ENCODE peak calls at places on chromosome 1, in five cellular contexts. X is astrocyte, A is breast epithelium, B is A549, M is fibroblast of pulmonary artery. K is an unnamed sample.

GRCh38 chr1:234780531-234781162 is 170.7 kb upstream of the IRF2BP2 start:
- DNase-seq in X (no peak), A (no peak), B (peak; percentile 26), M (no peak), K (no peak)

GRCh38 chr1:28540651-28541050 is 12.2 kb upstream of the TRNAU1AP start:
- DNase-seq in X (no peak), A (no peak), B (no peak), M (no peak), K (no peak)

GRCh38 chr1:212622467-212622866 is 13.9 kb downstream of the ATF3 start:
- DNase-seq in X (no peak), A (no peak), B (no peak), M (no peak), K (no peak)

GRCh38 chr1:206979379-206980043 is 9.3 kb upstream of the FCAMR start:
- DNase-seq in X (peak; percentile 20), A (no peak), B (peak; percentile 34), M (peak; percentile 59), K (no peak)

GRCh38 chr1:45802343-45803298 is 791 bp upstream of the MAST2 start:
- DNase-seq in X (peak; percentile 98), A (peak; percentile 68), B (peak; percentile 86), M (peak; percentile 94), K (no peak)

GRCh38 chr1:201563941-201564340 is 25.0 kb downstream of the NAV1 start:
- DNase-seq in X (no peak), A (no peak), B (no peak), M (no peak), K (no peak)

GRCh38 chr1:44084998-44085675 is 33.5 kb upstream of the KLF17 start:
- DNase-seq in X (peak; percentile 78), A (no peak), B (no peak), M (peak; percentile 90), K (no peak)

GRCh38 chr1:44289530-44289929 is 65.5 kb downstream of the ERI3 start:
- DNase-seq in X (no peak), A (no peak), B (no peak), M (no peak), K (no peak)

GRCh38 chr1:53471000-53471399 is 11.8 kb downstream of the DMRTB1 start:
- DNase-seq in X (no peak), A (no peak), B (no peak), M (no peak), K (no peak)

GRCh38 chr1:36510418-36510817 is 27.7 kb upstream of the CSF3R start:
- DNase-seq in X (no peak), A (no peak), B (no peak), M (no peak), K (no peak)

GRCh38 chr1:24910751-24911650 is 19.1 kb downstream of the RUNX3 start:
- DNase-seq in X (peak; percentile 73), A (peak; percentile 49), B (peak; percentile 16), M (no peak), K (no peak)

GRCh38 chr1:34549199-34549598 is 205.6 kb upstream of the GJB5 start:
- DNase-seq in X (no peak), A (no peak), B (no peak), M (no peak), K (peak; percentile 7)

GRCh38 chr1:34547043-34547674 is 207.7 kb upstream of the GJB5 start:
- DNase-seq in X (no peak), A (no peak), B (no peak), M (no peak), K (no peak)
- TF ChIP-seq CTCF in X (no peak), A (no peak), B (no peak), M (no peak), K (peak; percentile 28)

GRCh38 chr1:156524481-156524869 is 23.9 kb upstream of the MEF2D start:
- DNase-seq in X (no peak), A (no peak), B (no peak), M (no peak), K (no peak)
- H3K4me3 ChIP-seq in X (no peak overlapping the region), A (no peak overlapping the region), B (no peak overlapping the region), M (no peak overlapping the region), K (no peak overlapping the region)

GRCh38 chr1:32784817-32785216 is 32.3 kb downstream of the YARS1 start:
- DNase-seq in X (no peak), A (no peak), B (no peak), M (no peak), K (no peak)

GRCh38 chr1:32791881-32792280 is 25.3 kb downstream of the YARS1 start:
- DNase-seq in X (peak; percentile 61), A (no peak), B (peak; percentile 30), M (peak; percentile 59), K (no peak)

GRCh38 chr1:32783851-32784250 is 33.3 kb downstream of the YARS1 start:
- DNase-seq in X (no peak), A (no peak), B (no peak), M (no peak), K (no peak)

GRCh38 chr1:32782086-32782485 is 35.1 kb downstream of the YARS1 start:
- DNase-seq in X (no peak), A (no peak), B (no peak), M (no peak), K (no peak)

GRCh38 chr1:32786856-32787255 is 30.3 kb downstream of the YARS1 start:
- DNase-seq in X (no peak), A (no peak), B (no peak), M (peak; percentile 53), K (no peak)
- TF ChIP-seq CTCF in X (peak; percentile 30), A (peak; percentile 46), B (peak; percentile 24), M (peak; percentile 40), K (no peak)

DNA sequence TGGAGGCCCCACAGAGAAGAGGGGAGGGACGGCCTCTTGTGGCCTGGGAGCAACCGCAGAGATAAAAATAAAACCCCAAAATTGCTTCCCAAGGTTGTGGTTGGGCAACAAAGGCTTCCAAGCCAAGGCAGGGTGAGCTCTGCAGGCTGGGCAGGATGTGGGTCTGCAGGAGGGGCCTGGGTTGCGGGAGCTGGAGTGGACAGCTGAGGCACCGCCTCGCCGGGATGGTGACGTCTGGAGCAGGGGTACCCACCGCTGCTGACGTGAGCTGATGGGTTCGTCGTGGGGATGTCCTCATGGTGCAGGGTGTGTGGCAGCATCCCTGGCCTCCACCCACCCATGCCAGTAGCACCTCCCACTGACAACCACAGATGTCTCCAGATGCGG is 3.7 kb downstream of the AURKAIP1 start:
- DNase-seq in X (no peak), A (no peak), B (no peak), M (no peak), K (no peak)
- H3K4me3 ChIP-seq in X (no peak overlapping the region), A (no peak overlapping the region), B (no peak overlapping the region), M (no peak overlapping the region), K (no peak overlapping the region)

K was measured in LNCaP clone FGC.